ENCODE peak calls at places on chromosomes 11 and 22, in eight cellular contexts. T is GM23338, C is stomach, V is A549, I is foreskin keratinocyte, K is H9, W is tibial artery, P is tibial nerve. X is an unnamed sample.

GRCh38 chr11:27124514-27125264 is 84.1 kb downstream of the BBOX1 start:
- DNase-seq in K (no peak), T (no peak), V (peak; percentile 4), P (no peak), W (no peak), C (no peak), I (no peak), X (peak; percentile 45)

GRCh38 chr11:75577198-75577597 is 15.1 kb downstream of the SERPINH1 start:
- DNase-seq in T (peak; percentile 73), W (no peak), I (no peak), C (peak; percentile 52), V (peak; percentile 37), P (peak; percentile 66), K (peak; percentile 56), X (peak; percentile 30)

GRCh38 chr11:117866526-117866925 is 9.9 kb downstream of the FXYD6 start:
- DNase-seq in P (no peak), C (no peak), T (no peak), I (no peak), W (no peak), V (no peak), K (no peak), X (no peak)

GRCh38 chr11:121870202-121871045 is 245.6 kb downstream of the BLID start:
- DNase-seq in K (no peak), W (peak; percentile 32), T (peak; percentile 17), I (no peak), P (peak; percentile 49), V (no peak), C (no peak), X (peak; percentile 38)

GRCh38 chr22:25111579-25112517 is 87.8 kb upstream of the CRYBB3 start:
- DNase-seq in C (peak; percentile 87), T (peak; percentile 46), V (no peak), I (no peak), K (peak; percentile 37), P (peak; percentile 14), W (peak; percentile 73), X (no peak)

GRCh38 chr11:65932558-65932919 is 12.7 kb upstream of the TSGA10IP start:
- DNase-seq in C (no peak), T (peak; percentile 82), I (no peak), K (peak; percentile 61), V (peak; percentile 47), W (no peak), P (no peak), X (peak; percentile 9)

GRCh38 chr11:32713496-32713895 is 81.0 kb downstream of the CCDC73 start:
- DNase-seq in V (peak; percentile 30), K (no peak), I (no peak), T (peak; percentile 38), W (no peak), C (no peak), P (no peak), X (peak; percentile 8)

GRCh38 chr11:128927683-128928336 is 14.9 kb downstream of the TP53AIP1 start:
- DNase-seq in T (peak; percentile 28), W (no peak), P (no peak), K (no peak), I (no peak), V (no peak), C (no peak), X (no peak)

GRCh38 chr22:45757068-45757467 is 85.4 kb downstream of the ATXN10 start:
- DNase-seq in C (no peak), I (no peak), V (no peak), P (no peak), T (peak; percentile 92), K (peak; percentile 88), W (no peak), X (no peak)

GRCh38 chr22:20522134-20522827 is 14.9 kb downstream of the MED15 start:
- DNase-seq in P (no peak), V (no peak), W (no peak), T (no peak), K (no peak), I (no peak), C (no peak), X (no peak)

GRCh38 chr22:23110922-23111527 is 30.8 kb downstream of the RSPH14 start:
- DNase-seq in I (no peak), V (no peak), T (no peak), C (no peak), W (no peak), P (no peak), K (no peak), X (peak; percentile 17)

GRCh38 chr22:27670701-27671412 is 130.7 kb downstream of the MN1 start:
- DNase-seq in W (no peak), I (no peak), T (peak; percentile 93), P (no peak), V (no peak), K (peak; percentile 87), C (peak; percentile 50), X (no peak)

GRCh38 chr11:74090701-74091100 is 80.1 kb downstream of the C2CD3 start:
- DNase-seq in V (peak; percentile 51), P (no peak), C (no peak), K (no peak), W (no peak), T (no peak), I (no peak), X (peak; percentile 7)
- TF ChIP-seq CTCF in V (peak; percentile 30), P (no peak), C (no peak), K (peak; percentile 19), W (no peak), T (no peak), I (peak; percentile 15), X (no peak)

GRCh38 chr11:122883682-122883981 is 1.1 kb downstream of the JHY start:
- DNase-seq in I (no peak), P (no peak), T (no peak), V (no peak), C (no peak), W (no peak), K (no peak), X (no peak)

GRCh38 chr11:122877732-122878131 is 4.8 kb upstream of the JHY start:
- DNase-seq in I (no peak), K (no peak), V (no peak), W (no peak), P (no peak), T (no peak), C (no peak), X (no peak)

GRCh38 chr11:122882809-122883681 is 486 bp downstream of the JHY start:
- DNase-seq in W (peak; percentile 47), C (peak; percentile 49), V (peak; percentile 67), P (peak; percentile 32), I (peak; percentile 24), K (peak; percentile 70), T (peak; percentile 77), X (peak; percentile 53)

GRCh38 chr11:122882189-122882808 is at the start of gene JHY:
- DNase-seq in K (no peak), C (no peak), T (peak; percentile 78), I (no peak), P (peak; percentile 12), W (no peak), V (no peak), X (no peak)

GRCh38 chr11:122879785-122880184 is 2.8 kb upstream of the JHY start:
- DNase-seq in W (no peak), T (peak; percentile 77), P (no peak), K (peak; percentile 54), V (peak; percentile 10), I (no peak), C (no peak), X (no peak)
- TF ChIP-seq CTCF in W (no peak), T (peak; percentile 45), P (no peak), K (peak; percentile 55), V (no peak), I (no peak), C (no peak), X (no peak)

GRCh38 chr11:64100345-64100744 is 64.6 kb downstream of the FLRT1 start:
- DNase-seq in C (no peak), W (no peak), T (peak; percentile 77), K (peak; percentile 57), P (no peak), V (no peak), I (no peak), X (no peak)
- TF ChIP-seq CTCF in C (no peak), W (no peak), T (peak; percentile 69), K (peak; percentile 68), P (no peak), V (no peak), I (peak; percentile 22), X (no peak)

GRCh38 chr22:32710896-32711295 is 90.6 kb upstream of the TIMP3 start:
- DNase-seq in I (no peak), C (no peak), T (no peak), P (no peak), V (no peak), W (no peak), K (no peak), X (no peak)
- TF ChIP-seq CTCF in I (no peak), C (no peak), T (no peak), P (no peak), V (no peak), W (no peak), K (no peak), X (no peak)

DNA sequence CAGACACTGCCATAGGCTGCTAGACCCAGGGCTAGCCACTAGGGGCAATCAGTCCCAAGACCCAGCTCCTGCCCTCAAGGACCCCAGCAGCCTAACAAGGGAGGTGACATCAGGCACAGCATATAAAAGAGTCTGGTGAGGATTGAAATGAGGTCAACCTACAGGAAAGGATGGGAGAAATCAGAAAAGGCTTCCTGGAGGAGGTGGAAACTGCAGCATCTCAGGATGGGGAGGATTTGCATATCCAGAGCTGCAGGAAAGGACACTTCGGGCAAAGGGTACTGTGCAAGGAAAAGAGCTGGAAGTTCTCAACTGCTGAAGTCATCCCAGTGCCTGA is 2.9 kb upstream of the ARFGAP2 start:
- DNase-seq in K (peak; percentile 76), W (no peak), T (peak; percentile 79), V (peak; percentile 70), P (no peak), I (no peak), C (peak; percentile 40), X (peak; percentile 47)
- TF ChIP-seq CTCF in K (peak; percentile 70), W (no peak), T (peak; percentile 66), V (peak; percentile 47), P (peak; percentile 16), I (peak; percentile 61), C (peak; percentile 42), X (peak; percentile 43)